ENCODE peak calls at places on chromosomes 2 and 18, in five cellular contexts. F is spleen, K is heart right ventricle, P is GM12878, Y is adrenal gland. G is an unnamed sample. For H3K4me1, the result is how much of the 10 kb centered on the place peaks cover.

GRCh38 chr2:22458439-22458838 is 926.5 kb upstream of the KLHL29 start:
- DNase-seq in F (no peak), K (no peak), P (no peak), Y (no peak), G (no peak)

GRCh38 chr2:6929196-6929874 is 12.1 kb downstream of the RNF144A start:
- DNase-seq in F (no peak), K (no peak), P (no peak), Y (no peak), G (no peak)

GRCh38 chr2:7732497-7732896 is 815.3 kb downstream of the RNF144A start:
- DNase-seq in F (no peak), K (no peak), P (no peak), Y (no peak), G (no peak)

GRCh38 chr18:58567453-58568196 is 61.3 kb downstream of the ALPK2 start:
- DNase-seq in F (no peak), K (peak), P (no peak), Y (no peak), G (no peak)

GRCh38 chr18:50895350-50896045 is 16.6 kb downstream of the ME2 start:
- DNase-seq in F (no peak), K (no peak), P (no peak), Y (no peak), G (no peak)

GRCh38 chr2:9205963-9206948 is at the start of gene ASAP2:
- DNase-seq in F (peak), K (peak), P (no peak), Y (peak), G (no peak)

GRCh38 chr2:170228429-170228828 is 50.5 kb downstream of the MYO3B start:
- DNase-seq in F (no peak), K (no peak), P (no peak), Y (no peak), G (no peak)

GRCh38 chr2:191638079-191638801 is 39.7 kb upstream of the NABP1 start:
- DNase-seq in F (no peak), K (no peak), P (no peak), Y (no peak), G (no peak)

GRCh38 chr2:148926291-148926961 is 51.4 kb downstream of the KIF5C start:
- DNase-seq in F (peak), K (no peak), P (peak), Y (peak), G (no peak)

GRCh38 chr18:845152-845819 is 33.2 kb upstream of the YES1 start:
- DNase-seq in F (no peak), K (peak), P (no peak), Y (no peak), G (no peak)

GRCh38 chr2:236112466-236112865 is 55.7 kb downstream of the GBX2 start:
- DNase-seq in F (peak), K (no peak), P (no peak), Y (no peak), G (no peak)

GRCh38 chr18:37393945-37394609 is 171.5 kb downstream of the CELF4 start:
- DNase-seq in F (peak), K (peak), P (no peak), Y (peak), G (no peak)

GRCh38 chr2:23686405-23687029 is 240.4 kb downstream of the ATAD2B start:
- DNase-seq in F (no peak), K (no peak), P (no peak), Y (no peak), G (no peak)

GRCh38 chr2:25642298-25642697 is 31.1 kb downstream of the DTNB start:
- DNase-seq in F (no peak), K (no peak), P (no peak), Y (no peak), G (no peak)

GRCh38 chr18:70289351-70290330 is 796 bp downstream of the SOCS6 start:
- DNase-seq in F (no peak), K (no peak), P (no peak), Y (peak), G (no peak)

GRCh38 chr2:147374410-147374811 is 470.4 kb upstream of the ACVR2A start:
- DNase-seq in F (no peak), K (no peak), P (no peak), Y (no peak), G (no peak)

GRCh38 chr2:65452150-65452895 is 19.9 kb upstream of the SPRED2 start:
- DNase-seq in F (no peak), K (no peak), P (no peak), Y (no peak), G (no peak)

GRCh38 chr18:47260138-47260923 is 8.9 kb upstream of the SKOR2 start:
- DNase-seq in F (no peak), K (peak), P (no peak), Y (peak), G (no peak)

GRCh38 chr2:192604295-192604694 is 409.6 kb upstream of the TMEFF2 start:
- DNase-seq in F (no peak), K (no peak), P (no peak), Y (no peak), G (no peak)

GRCh38 chr2:152486048-152486736 is 151.2 kb downstream of the FMNL2 start:
- DNase-seq in F (no peak), K (no peak), P (no peak), Y (no peak), G (no peak)

GRCh38 chr18:78612318-78612717 is 367.3 kb upstream of the SALL3 start:
- DNase-seq in F (peak), K (no peak), P (no peak), Y (no peak), G (no peak)

GRCh38 chr2:128311216-128311754 is 7.4 kb downstream of the HS6ST1 start:
- DNase-seq in F (no peak), K (peak), P (no peak), Y (no peak), G (no peak)

GRCh38 chr18:52313213-52313612 is 26.8 kb upstream of the DCC start:
- DNase-seq in F (no peak), K (no peak), P (no peak), Y (no peak), G (no peak)

GRCh38 chr2:40666438-40666837 is 214.5 kb upstream of the SLC8A1 start:
- DNase-seq in F (no peak), K (no peak), P (no peak), Y (no peak), G (no peak)

GRCh38 chr2:165720526-165720925 is 73.5 kb downstream of the GALNT3 start:
- DNase-seq in F (no peak), K (no peak), P (no peak), Y (no peak), G (no peak)

GRCh38 chr2:23346029-23346428 is 39.0 kb upstream of the KLHL29 start:
- DNase-seq in F (no peak), K (no peak), P (no peak), Y (no peak), G (no peak)

GRCh38 chr2:12442627-12442928 is 274.2 kb upstream of the TRIB2 start:
- DNase-seq in F (no peak), K (no peak), P (no peak), Y (no peak), G (no peak)

GRCh38 chr2:29361255-29361654 is 246.0 kb downstream of the CLIP4 start:
- DNase-seq in F (no peak), K (no peak), P (no peak), Y (no peak), G (no peak)

GRCh38 chr2:38138419-38138818 is 62.5 kb upstream of the CYP1B1 start:
- DNase-seq in F (no peak), K (no peak), P (no peak), Y (peak), G (no peak)

GRCh38 chr2:122794100-122794499 is 1038.6 kb downstream of the TSN start:
- DNase-seq in F (no peak), K (no peak), P (no peak), Y (no peak), G (no peak)

GRCh38 chr2:158575051-158575635 is 118.4 kb downstream of the PKP4 start:
- DNase-seq in F (no peak), K (no peak), P (no peak), Y (peak), G (no peak)

GRCh38 chr2:176088048-176088936 is 4.2 kb upstream of the HOXD13 start:
- DNase-seq in F (no peak), K (no peak), P (no peak), Y (peak), G (no peak)

GRCh38 chr2:237558918-237559645 is 7.3 kb upstream of the PRLH start:
- DNase-seq in F (peak), K (peak), P (no peak), Y (peak), G (no peak)

GRCh38 chr18:33761363-33761762 is 183.3 kb downstream of the ASXL3 start:
- DNase-seq in F (no peak), K (peak), P (no peak), Y (peak), G (no peak)

GRCh38 chr2:128444044-128444771 is 125.5 kb upstream of the HS6ST1 start:
- DNase-seq in F (peak), K (no peak), P (no peak), Y (no peak), G (no peak)

GRCh38 chr2:191571163-191571769 is 106.7 kb upstream of the NABP1 start:
- DNase-seq in F (no peak), K (no peak), P (no peak), Y (peak), G (no peak)

GRCh38 chr2:238771193-238771592 is 76.7 kb upstream of the TWIST2 start:
- DNase-seq in F (no peak), K (no peak), P (no peak), Y (no peak), G (no peak)

GRCh38 chr18:25467226-25468065 is 115.5 kb upstream of the ZNF521 start:
- DNase-seq in F (peak), K (peak), P (no peak), Y (peak), G (no peak)

GRCh38 chr2:232541195-232541960 is 1.9 kb downstream of the CHRNG start:
- DNase-seq in F (peak), K (no peak), P (no peak), Y (no peak), G (no peak)

GRCh38 chr2:45901468-45902081 is 250.1 kb downstream of the PRKCE start:
- DNase-seq in F (no peak), K (no peak), P (no peak), Y (no peak), G (no peak)

GRCh38 chr2:45902379-45902778 is 250.9 kb downstream of the PRKCE start:
- DNase-seq in F (no peak), K (no peak), P (no peak), Y (no peak), G (no peak)

GRCh38 chr2:45904267-45904921 is 252.9 kb downstream of the PRKCE start:
- DNase-seq in F (no peak), K (no peak), P (no peak), Y (no peak), G (no peak)

GRCh38 chr2:45904931-45905642 is 253.6 kb downstream of the PRKCE start:
- DNase-seq in F (no peak), K (no peak), P (no peak), Y (no peak), G (no peak)

GRCh38 chr2:45902952-45903351 is 251.5 kb downstream of the PRKCE start:
- DNase-seq in F (no peak), K (no peak), P (no peak), Y (no peak), G (no peak)
- H3K27ac ChIP-seq in F (no peak), K (no peak), P (peak), Y (no peak), G (no peak)

GRCh38 chr2:174209325-174209724 is 39.0 kb downstream of the OLA1 start:
- DNase-seq in F (no peak), K (no peak), P (no peak), Y (no peak), G (no peak)
- TF ChIP-seq CTCF in F (no peak), K (no peak), P (no peak), Y (no peak), G (no peak)

GRCh38 chr18:48841381-48842258 is 109.1 kb downstream of the SMAD7 start:
- DNase-seq in F (peak), K (peak), P (no peak), Y (peak), G (no peak)

GRCh38 chr18:48844271-48844670 is 106.5 kb downstream of the SMAD7 start:
- DNase-seq in F (peak), K (no peak), P (no peak), Y (no peak), G (no peak)

GRCh38 chr18:48842259-48843061 is 108.3 kb downstream of the SMAD7 start:
- DNase-seq in F (peak), K (peak), P (no peak), Y (no peak), G (no peak)

GRCh38 chr18:48843596-48843995 is 107.2 kb downstream of the SMAD7 start:
- DNase-seq in F (peak), K (no peak), P (no peak), Y (no peak), G (no peak)

DNA sequence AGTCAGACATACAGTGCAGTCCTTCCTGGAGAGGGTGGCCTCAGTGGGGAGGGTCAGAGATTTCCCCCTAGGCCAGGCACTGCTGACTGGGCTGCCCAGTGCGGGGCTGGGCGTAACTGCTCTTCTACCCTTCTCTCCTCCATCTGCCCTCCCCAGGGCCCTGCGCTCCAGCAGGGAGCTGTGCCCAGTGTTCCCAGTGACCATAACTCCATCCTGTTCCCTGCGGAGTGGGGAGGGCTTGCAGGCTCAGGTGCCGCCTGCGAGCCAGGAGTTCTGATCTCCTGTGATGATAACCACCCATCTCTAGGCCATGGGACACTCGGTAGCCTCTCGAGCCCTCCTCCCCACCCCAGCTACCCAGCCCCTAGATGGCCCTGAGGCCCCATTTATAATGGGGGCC is 107.6 kb downstream of the SMAD7 start:
- DNase-seq in F (peak), K (no peak), P (no peak), Y (no peak), G (no peak)
- H3K4me1 ChIP-seq in F (half or more), K (half or more), P (under half), Y (half or more), G (half or more)

GRCh38 chr2:217661378-217661777 is 341.4 kb downstream of the TNS1 start:
- DNase-seq in F (no peak), K (no peak), P (no peak), Y (no peak), G (no peak)

GRCh38 chr2:217660423-217660822 is 342.4 kb downstream of the TNS1 start:
- DNase-seq in F (no peak), K (no peak), P (no peak), Y (no peak), G (no peak)

GRCh38 chr2:217664761-217665160 is 338.0 kb downstream of the TNS1 start:
- DNase-seq in F (no peak), K (no peak), P (no peak), Y (no peak), G (no peak)

GRCh38 chr2:217666338-217666737 is 336.5 kb downstream of the TNS1 start:
- DNase-seq in F (no peak), K (no peak), P (no peak), Y (no peak), G (no peak)

DNA sequence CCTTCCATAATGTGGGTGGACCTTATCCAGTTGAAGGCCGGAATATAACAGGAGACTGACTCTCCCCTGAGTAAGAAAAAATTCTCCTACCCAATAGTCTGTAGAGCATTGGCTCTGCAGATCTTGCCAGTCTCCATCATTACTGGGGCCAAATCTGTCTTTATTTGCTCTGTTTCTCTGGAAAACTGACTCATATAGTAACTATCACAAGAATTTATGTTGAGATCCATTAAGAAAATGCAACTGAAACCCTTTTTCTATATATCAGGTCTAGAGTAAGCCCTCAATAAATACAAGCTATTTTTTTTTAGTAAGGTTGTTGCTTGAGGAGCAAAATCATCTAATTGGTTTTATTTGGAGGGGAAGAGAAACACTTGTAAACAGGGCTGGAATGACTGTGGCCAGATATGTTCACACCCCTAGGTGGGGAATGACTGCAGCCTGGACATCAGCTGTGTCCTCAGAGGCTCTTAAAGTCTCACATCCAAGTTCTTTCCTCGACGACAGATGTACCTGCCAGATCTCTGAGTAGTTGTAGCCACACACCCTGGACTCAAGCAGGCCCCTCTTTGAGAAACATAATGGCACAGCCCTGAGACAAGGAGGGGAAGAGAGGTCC is 339.7 kb downstream of the TNS1 start:
- DNase-seq in F (no peak), K (no peak), P (no peak), Y (no peak), G (no peak)
- H3K27ac ChIP-seq in F (no peak), K (no peak), P (no peak), Y (no peak), G (no peak)

G was measured in esophagus squamous epithelium.